ENCODE peak calls at places on chromosomes 3 and 15, in four cellular contexts. One of them, this sample, is unnamed. For H3K9me3, the result is how much of the 10 kb centered on the place peaks cover.

GRCh38 chr3:192409203-192409837 is 318.0 kb downstream of the FGF12 start:
- DNase-seq in A549: peak
- DNase-seq in AG04450: no peak
- DNase-seq in left ventricle myocardium inferior: peak
- DNase-seq in this sample: no peak

GRCh38 chr3:27290760-27291159 is 78.4 kb downstream of the NEK10 start:
- DNase-seq in left ventricle myocardium inferior: no peak
- DNase-seq in A549: no peak
- DNase-seq in AG04450: no peak
- DNase-seq in this sample: no peak

GRCh38 chr15:57969355-57969754 is 96.2 kb downstream of the ALDH1A2 start:
- DNase-seq in A549: no peak
- DNase-seq in left ventricle myocardium inferior: no peak
- DNase-seq in AG04450: no peak
- DNase-seq in this sample: no peak

GRCh38 chr3:4355401-4356224 is 52.4 kb downstream of the SETMAR start:
- DNase-seq in left ventricle myocardium inferior: peak
- DNase-seq in AG04450: no peak
- DNase-seq in A549: no peak
- DNase-seq in this sample: peak

GRCh38 chr3:125318859-125319258 is 56.3 kb downstream of the ZNF148 start:
- DNase-seq in AG04450: no peak
- DNase-seq in A549: no peak
- DNase-seq in left ventricle myocardium inferior: no peak
- DNase-seq in this sample: no peak

GRCh38 chr3:107619549-107619948 is 96.8 kb downstream of the BBX start:
- DNase-seq in AG04450: no peak
- DNase-seq in left ventricle myocardium inferior: no peak
- DNase-seq in A549: no peak
- DNase-seq in this sample: no peak

GRCh38 chr15:85690546-85691226 is 104.0 kb downstream of the KLHL25 start:
- DNase-seq in left ventricle myocardium inferior: no peak
- DNase-seq in A549: no peak
- DNase-seq in AG04450: no peak
- DNase-seq in this sample: no peak

GRCh38 chr3:181558870-181559269 is 152.9 kb upstream of the SOX2 start:
- DNase-seq in A549: no peak
- DNase-seq in left ventricle myocardium inferior: peak
- DNase-seq in AG04450: no peak
- DNase-seq in this sample: peak

GRCh38 chr3:7667774-7668173 is 806.9 kb downstream of the GRM7 start:
- DNase-seq in left ventricle myocardium inferior: no peak
- DNase-seq in AG04450: no peak
- DNase-seq in A549: no peak
- DNase-seq in this sample: no peak

GRCh38 chr3:81419196-81419595 is 342.2 kb downstream of the GBE1 start:
- DNase-seq in AG04450: no peak
- DNase-seq in left ventricle myocardium inferior: no peak
- DNase-seq in A549: peak
- DNase-seq in this sample: peak

GRCh38 chr3:158652463-158652862 is 8.1 kb downstream of the GFM1 start:
- DNase-seq in AG04450: no peak
- DNase-seq in left ventricle myocardium inferior: no peak
- DNase-seq in A549: no peak
- DNase-seq in this sample: no peak

GRCh38 chr15:71596672-71597071 is 213.7 kb upstream of the NR2E3 start:
- DNase-seq in left ventricle myocardium inferior: peak
- DNase-seq in A549: no peak
- DNase-seq in AG04450: no peak
- DNase-seq in this sample: no peak

GRCh38 chr3:144362126-144362525 is 390.5 kb downstream of the DIPK2A start:
- DNase-seq in AG04450: no peak
- DNase-seq in A549: no peak
- DNase-seq in left ventricle myocardium inferior: no peak
- DNase-seq in this sample: no peak

GRCh38 chr15:29127506-29128430 is 141.9 kb downstream of the NSMCE3 start:
- DNase-seq in AG04450: no peak
- DNase-seq in left ventricle myocardium inferior: no peak
- DNase-seq in A549: no peak
- DNase-seq in this sample: no peak

GRCh38 chr3:179148446-179149238 is 485 bp downstream of the PIK3CA start:
- DNase-seq in A549: peak
- DNase-seq in left ventricle myocardium inferior: peak
- DNase-seq in AG04450: no peak
- DNase-seq in this sample: peak

GRCh38 chr3:32421991-32422859 is 30.6 kb downstream of the CMTM7 start:
- DNase-seq in A549: peak
- DNase-seq in left ventricle myocardium inferior: peak
- DNase-seq in AG04450: no peak
- DNase-seq in this sample: peak

GRCh38 chr3:32226875-32227500 is 11.5 kb upstream of the CMTM8 start:
- DNase-seq in AG04450: no peak
- DNase-seq in A549: peak
- DNase-seq in left ventricle myocardium inferior: no peak
- DNase-seq in this sample: no peak

GRCh38 chr15:82810061-82810862 is 834 bp downstream of the WHAMM start:
- DNase-seq in left ventricle myocardium inferior: peak
- DNase-seq in AG04450: no peak
- DNase-seq in A549: no peak
- DNase-seq in this sample: peak

GRCh38 chr3:16177962-16178627 is 3.6 kb downstream of the GALNT15 start:
- DNase-seq in left ventricle myocardium inferior: peak
- DNase-seq in A549: peak
- DNase-seq in AG04450: peak
- DNase-seq in this sample: peak

GRCh38 chr3:60144071-60144470 is 1094.2 kb upstream of the CFAP20DC start:
- DNase-seq in AG04450: no peak
- DNase-seq in A549: no peak
- DNase-seq in left ventricle myocardium inferior: no peak
- DNase-seq in this sample: no peak

GRCh38 chr3:161689699-161690098 is 193.1 kb downstream of the OTOL1 start:
- DNase-seq in left ventricle myocardium inferior: no peak
- DNase-seq in AG04450: no peak
- DNase-seq in A549: no peak
- DNase-seq in this sample: no peak

GRCh38 chr3:129313983-129314756 is 35.5 kb downstream of the HMCES start:
- DNase-seq in left ventricle myocardium inferior: peak
- DNase-seq in AG04450: no peak
- DNase-seq in A549: no peak
- DNase-seq in this sample: peak

DNA sequence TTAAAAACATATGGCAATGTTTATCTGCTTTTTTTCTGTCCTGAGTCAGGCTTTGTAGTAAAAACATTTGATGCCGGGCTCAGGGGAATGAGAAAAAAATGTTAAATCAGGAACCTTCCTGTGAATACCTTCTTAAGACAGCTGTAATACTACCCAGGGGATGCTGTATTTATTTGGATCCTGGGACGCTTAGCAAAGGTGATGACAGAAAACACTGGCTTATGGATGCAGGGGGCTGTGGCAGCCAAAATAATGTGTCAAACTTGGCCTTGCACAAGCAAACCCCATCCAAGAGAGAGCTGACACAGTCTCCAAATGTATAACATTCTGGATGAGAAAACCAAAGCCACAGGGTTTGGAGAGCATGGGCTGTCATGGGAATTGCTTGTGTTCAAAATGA is 438.2 kb upstream of the PROK2 start:
- DNase-seq in A549: no peak
- DNase-seq in left ventricle myocardium inferior: no peak
- DNase-seq in AG04450: no peak
- DNase-seq in this sample: no peak
- H3K9me3 ChIP-seq in A549: under half
- H3K9me3 ChIP-seq in left ventricle myocardium inferior: under half
- H3K9me3 ChIP-seq in AG04450: under half
- H3K9me3 ChIP-seq in this sample: under half

DNA sequence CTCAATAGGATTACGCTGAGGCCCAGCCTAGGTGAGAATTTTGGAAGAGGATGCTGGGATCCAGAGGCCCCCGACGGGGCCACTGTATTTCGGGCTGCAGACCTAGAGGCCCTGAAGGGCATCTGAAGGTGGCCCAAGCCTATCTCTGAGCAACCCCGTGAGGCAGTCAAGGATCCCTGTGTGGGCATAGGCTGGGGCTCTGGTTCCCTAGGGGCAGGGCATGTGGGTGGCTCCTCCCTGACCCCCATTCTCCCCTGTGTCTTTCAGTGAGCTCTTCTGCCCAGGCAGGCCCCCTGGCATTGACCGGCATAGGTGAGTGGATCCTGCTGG is 216.0 kb downstream of the SNRPN start:
- DNase-seq in A549: no peak
- DNase-seq in left ventricle myocardium inferior: no peak
- DNase-seq in AG04450: no peak
- DNase-seq in this sample: no peak
- H3K9me3 ChIP-seq in A549: under half
- H3K9me3 ChIP-seq in left ventricle myocardium inferior: half or more
- H3K9me3 ChIP-seq in AG04450: half or more
- H3K9me3 ChIP-seq in this sample: under half

DNA sequence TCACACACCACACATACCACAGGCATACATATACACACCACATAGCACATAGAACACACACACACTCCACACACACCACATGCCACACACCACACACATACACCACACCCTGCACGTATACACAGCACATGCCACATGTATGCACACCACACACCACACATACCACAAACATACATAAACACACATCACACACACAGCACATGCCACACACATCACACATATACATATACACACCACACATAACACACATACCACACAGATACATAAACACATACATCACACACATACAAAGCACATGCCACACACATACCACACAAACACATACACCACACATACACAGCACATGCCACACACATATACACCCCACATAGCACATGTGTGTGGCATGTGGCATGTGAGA is 171.1 kb downstream of the OR4M2 start:
- DNase-seq in left ventricle myocardium inferior: no peak
- DNase-seq in A549: no peak
- DNase-seq in AG04450: no peak
- DNase-seq in this sample: no peak
- H3K9me3 ChIP-seq in left ventricle myocardium inferior: under half
- H3K9me3 ChIP-seq in A549: under half
- H3K9me3 ChIP-seq in AG04450: half or more
- H3K9me3 ChIP-seq in this sample: under half

GRCh38 chr15:100861511-100861991 is 18.1 kb upstream of the ALDH1A3 start:
- DNase-seq in left ventricle myocardium inferior: peak
- DNase-seq in A549: no peak
- DNase-seq in AG04450: no peak
- DNase-seq in this sample: peak
- H3K9me3 ChIP-seq in left ventricle myocardium inferior: under half
- H3K9me3 ChIP-seq in A549: under half
- H3K9me3 ChIP-seq in AG04450: under half
- H3K9me3 ChIP-seq in this sample: under half